ENCODE peak calls at places on chromosome 22, in eight cellular contexts. S is stimulated activated naive CD8-positive, alpha-beta T cell treated with anti-CD3 and anti-CD28 coated beads, Interleukin-15, Interleukin-2, amounts not matched to agents 100 U/mL and 50 U/mL, for 24 hours; L is epithelial cell of esophagus; E is Ammon's horn; P is astrocyte of the spinal cord; Q is body of pancreas; N is hypothalamus; M is CD8-positive, alpha-beta memory T cell. T is an unnamed sample.

GRCh38 chr22:37421468-37421877 is 5.8 kb downstream of the ELFN2 start:
- DNase-seq in Q (no peak), M (no peak), E (no peak), N (no peak), L (no peak), S (no peak), P (no peak), T (no peak)

GRCh38 chr22:27507935-27508504 is 293.5 kb downstream of the MN1 start:
- DNase-seq in S (no peak), L (peak; percentile 61), M (no peak), P (no peak), E (no peak), N (no peak), Q (no peak), T (no peak)

GRCh38 chr22:29938285-29938693 is 55.3 kb downstream of the MTMR3 start:
- DNase-seq in P (no peak), S (peak; percentile 25), L (no peak), Q (no peak), M (no peak), N (no peak), E (no peak), T (no peak)

GRCh38 chr22:41780714-41781507 is 19.6 kb upstream of the CCDC134 start:
- DNase-seq in N (no peak), Q (peak; percentile 73), M (peak; percentile 83), E (peak; percentile 39), P (peak; percentile 8), S (peak; percentile 87), L (peak; percentile 33), T (peak; percentile 83)

GRCh38 chr22:36352775-36353507 is 34.8 kb downstream of the MYH9 start:
- DNase-seq in M (no peak), L (no peak), E (no peak), P (peak; percentile 93), Q (peak; percentile 94), S (peak; percentile 50), N (no peak), T (no peak)

GRCh38 chr22:50341977-50342650 is 1.0 kb upstream of the PPP6R2 start:
- DNase-seq in S (peak; percentile 96), E (peak; percentile 93), P (peak; percentile 82), N (peak; percentile 86), Q (peak; percentile 90), L (peak; percentile 84), M (peak; percentile 86), T (peak; percentile 93)

GRCh38 chr22:37604875-37605274 is 3.8 kb upstream of the GGA1 start:
- DNase-seq in P (no peak), Q (no peak), E (no peak), N (no peak), S (peak; percentile 50), M (peak; percentile 32), L (no peak), T (peak; percentile 55)

GRCh38 chr22:24178502-24179440 is 2.5 kb upstream of the SUSD2 start:
- DNase-seq in E (no peak), P (no peak), L (no peak), N (no peak), M (no peak), Q (no peak), S (no peak), T (no peak)

GRCh38 chr22:43142881-43143562 is at the start of gene MCAT:
- DNase-seq in E (peak; percentile 82), N (peak; percentile 83), P (peak; percentile 76), M (peak; percentile 68), S (peak; percentile 91), Q (peak; percentile 85), L (peak; percentile 82), T (peak; percentile 69)

GRCh38 chr22:35099883-35100282 is 33.9 kb downstream of the ISX start:
- DNase-seq in M (no peak), L (no peak), Q (no peak), E (no peak), S (no peak), N (no peak), P (no peak), T (no peak)

GRCh38 chr22:27842994-27843431 is 41.5 kb upstream of the MN1 start:
- DNase-seq in N (no peak), S (no peak), E (peak; percentile 45), P (no peak), Q (no peak), M (no peak), L (no peak), T (no peak)

GRCh38 chr22:33869946-33870345 is 50.3 kb downstream of the LARGE1 start:
- DNase-seq in L (no peak), S (no peak), M (no peak), E (no peak), Q (no peak), N (no peak), P (no peak), T (no peak)

GRCh38 chr22:45218974-45219373 is 21.7 kb downstream of the KIAA0930 start:
- DNase-seq in L (no peak), E (peak; percentile 79), P (no peak), S (peak; percentile 37), M (no peak), N (no peak), Q (no peak), T (no peak)

GRCh38 chr22:37196539-37197450 is 8.7 kb upstream of the C1QTNF6 start:
- DNase-seq in P (peak; percentile 77), Q (peak; percentile 86), M (no peak), L (peak; percentile 76), N (peak; percentile 17), E (peak; percentile 61), S (no peak), T (no peak)

GRCh38 chr22:28410050-28410816 is 269.4 kb downstream of the TTC28 start:
- DNase-seq in N (no peak), E (no peak), P (peak; percentile 61), S (no peak), M (no peak), L (no peak), Q (no peak), T (no peak)

GRCh38 chr22:32355760-32356159 is 1.9 kb upstream of the RFPL3 start:
- DNase-seq in S (no peak), Q (no peak), M (no peak), E (no peak), L (peak; percentile 38), P (no peak), N (no peak), T (no peak)

GRCh38 chr22:22450343-22450839 is 58.2 kb downstream of the ZNF280B start:
- DNase-seq in P (no peak), N (peak; percentile 12), E (peak; percentile 65), S (no peak), M (no peak), L (no peak), Q (peak; percentile 55), T (no peak)

GRCh38 chr22:45980776-45981175 is 3.8 kb upstream of the WNT7B start:
- DNase-seq in M (no peak), N (no peak), S (no peak), E (no peak), Q (no peak), P (no peak), L (no peak), T (no peak)

GRCh38 chr22:39999144-39999757 is 4.5 kb downstream of the FAM83F start:
- DNase-seq in Q (peak; percentile 40), L (peak; percentile 83), S (no peak), N (no peak), P (peak; percentile 66), M (no peak), E (no peak), T (no peak)

GRCh38 chr22:37725551-37726239 is 28.8 kb downstream of the TRIOBP start:
- DNase-seq in M (no peak), S (no peak), P (no peak), L (no peak), N (no peak), Q (no peak), E (no peak), T (no peak)

GRCh38 chr22:36385491-36386350 is 2.0 kb downstream of the MYH9 start:
- DNase-seq in Q (peak; percentile 94), N (no peak), M (peak; percentile 56), E (no peak), S (peak; percentile 76), L (peak; percentile 86), P (peak; percentile 30), T (peak; percentile 60)

GRCh38 chr22:35409783-35410662 is 10.1 kb downstream of the MCM5 start:
- DNase-seq in E (peak; percentile 80), S (peak; percentile 44), N (peak; percentile 44), P (no peak), Q (peak; percentile 64), M (peak; percentile 14), L (no peak), T (no peak)

GRCh38 chr22:50486561-50487289 is at the start of gene MIOX:
- DNase-seq in E (no peak), P (no peak), S (no peak), L (no peak), Q (no peak), M (no peak), N (no peak), T (no peak)

GRCh38 chr22:44608606-44609226 is 93.3 kb upstream of the PRR5 start:
- DNase-seq in E (no peak), N (no peak), M (no peak), Q (no peak), P (no peak), L (no peak), S (no peak), T (no peak)

GRCh38 chr22:39246217-39246616 is 1.4 kb upstream of the PDGFB start:
- DNase-seq in L (no peak), P (no peak), S (no peak), N (no peak), Q (no peak), M (no peak), E (no peak), T (no peak)

GRCh38 chr22:26318975-26319374 is 110.1 kb upstream of the ASPHD2 start:
- DNase-seq in S (no peak), P (no peak), E (no peak), L (peak; percentile 33), M (no peak), N (no peak), Q (no peak), T (no peak)

GRCh38 chr22:39292561-39293074 is 26.8 kb downstream of the RPL3 start:
- DNase-seq in E (peak; percentile 86), M (no peak), P (peak; percentile 96), Q (peak; percentile 97), S (peak; percentile 14), L (peak; percentile 95), N (peak; percentile 34), T (no peak)

GRCh38 chr22:30044369-30044768 is 35.9 kb upstream of the HORMAD2 start:
- DNase-seq in P (peak; percentile 93), Q (peak; percentile 49), S (no peak), M (no peak), L (peak; percentile 91), N (no peak), E (no peak), T (no peak)

GRCh38 chr22:48752451-48753380 is 1075.0 kb downstream of the BRD1 start:
- DNase-seq in E (no peak), S (no peak), L (no peak), N (no peak), P (no peak), Q (no peak), M (no peak), T (no peak)

GRCh38 chr22:49255741-49256318 is 571.8 kb downstream of the BRD1 start:
- DNase-seq in Q (no peak), P (no peak), E (no peak), M (no peak), L (no peak), S (no peak), N (no peak), T (no peak)

GRCh38 chr22:33022231-33022630 is 36.0 kb downstream of the SYN3 start:
- DNase-seq in E (no peak), N (no peak), S (no peak), L (no peak), M (no peak), Q (no peak), P (no peak), T (no peak)

GRCh38 chr22:20243545-20244249 is 24.4 kb downstream of the RTN4R start:
- DNase-seq in L (peak; percentile 62), E (peak; percentile 83), S (peak; percentile 66), P (peak; percentile 71), M (peak; percentile 45), Q (peak; percentile 50), N (peak; percentile 63), T (peak; percentile 49)

GRCh38 chr22:49203863-49204598 is 623.6 kb downstream of the BRD1 start:
- DNase-seq in E (no peak), L (no peak), Q (no peak), M (no peak), S (no peak), P (no peak), N (no peak), T (no peak)

GRCh38 chr22:46639843-46640242 is 19.7 kb downstream of the GRAMD4 start:
- DNase-seq in E (no peak), S (no peak), N (no peak), Q (no peak), M (no peak), L (no peak), P (peak; percentile 24), T (no peak)

T was measured in T-helper 9 cell.